ENCODE peak calls at places on chromosome 2, in six cellular contexts. F is Right ventricle myocardium superior, N is AML-193, S is posterior cingulate gyrus, I is bronchial epithelial cell, O is RKO. H is an unnamed sample.

GRCh38 chr2:17317439-17317976 is 200.7 kb downstream of the RAD51AP2 start:
- DNase-seq in I (no peak), F (no peak), S (no peak), N (no peak), O (no peak), H (no peak)

GRCh38 chr2:240140511-240140910 is at the start of gene OTOS:
- DNase-seq in O (no peak), F (no peak), I (no peak), S (no peak), N (no peak), H (peak)

GRCh38 chr2:239817011-239817490 is 208.1 kb downstream of the NDUFA10 start:
- DNase-seq in N (no peak), F (no peak), S (no peak), I (no peak), O (no peak), H (no peak)

GRCh38 chr2:8611712-8612111 is 70.1 kb upstream of the ID2 start:
- DNase-seq in O (no peak), N (no peak), F (no peak), S (no peak), I (no peak), H (no peak)

GRCh38 chr2:223087466-223087865 is 35.5 kb downstream of the KCNE4 start:
- DNase-seq in F (no peak), S (no peak), O (no peak), I (no peak), N (no peak), H (no peak)

GRCh38 chr2:158255257-158255656 is 153.6 kb downstream of the UPP2 start:
- DNase-seq in S (no peak), N (no peak), I (no peak), F (no peak), O (no peak), H (no peak)

GRCh38 chr2:128549646-128550260 is 231.1 kb upstream of the HS6ST1 start:
- DNase-seq in N (no peak), O (no peak), I (no peak), S (no peak), F (no peak), H (no peak)

GRCh38 chr2:98479959-98480524 is 35.4 kb downstream of the INPP4A start:
- DNase-seq in F (peak), N (no peak), O (no peak), I (peak), S (no peak), H (peak)

GRCh38 chr2:173355866-173356508 is 1.3 kb downstream of the CDCA7 start:
- DNase-seq in N (no peak), O (no peak), S (no peak), F (no peak), I (peak), H (peak)

H was measured in psoas muscle.